ENCODE peak calls at places on chromosomes 2 and 18, in seven cellular contexts. One of them, this sample, is unnamed.

GRCh38 chr2:85536479-85536878 is 2.5 kb upstream of the MAT2A start:
- DNase-seq in OCI-LY7: no peak
- DNase-seq in psoas muscle: no peak
- DNase-seq in GM13976: no peak
- DNase-seq in uterus: peak
- DNase-seq in BE2C: peak
- DNase-seq in heart left ventricle: no peak
- DNase-seq in this sample: no peak

GRCh38 chr2:40455661-40456060 is 3.8 kb upstream of the SLC8A1 start:
- DNase-seq in uterus: no peak
- DNase-seq in GM13976: no peak
- DNase-seq in heart left ventricle: no peak
- DNase-seq in psoas muscle: no peak
- DNase-seq in OCI-LY7: no peak
- DNase-seq in BE2C: no peak
- DNase-seq in this sample: no peak

GRCh38 chr2:45670646-45671045 is 19.2 kb downstream of the PRKCE start:
- DNase-seq in psoas muscle: no peak
- DNase-seq in OCI-LY7: no peak
- DNase-seq in GM13976: no peak
- DNase-seq in BE2C: no peak
- DNase-seq in heart left ventricle: no peak
- DNase-seq in uterus: no peak
- DNase-seq in this sample: no peak

GRCh38 chr2:112121682-112122254 is 16.4 kb upstream of the FBLN7 start:
- DNase-seq in psoas muscle: no peak
- DNase-seq in OCI-LY7: peak
- DNase-seq in BE2C: peak
- DNase-seq in GM13976: peak
- DNase-seq in uterus: no peak
- DNase-seq in heart left ventricle: no peak
- DNase-seq in this sample: peak

GRCh38 chr2:156999657-157000056 is 257.8 kb upstream of the GALNT5 start:
- DNase-seq in GM13976: no peak
- DNase-seq in OCI-LY7: no peak
- DNase-seq in heart left ventricle: no peak
- DNase-seq in psoas muscle: no peak
- DNase-seq in BE2C: no peak
- DNase-seq in uterus: no peak
- DNase-seq in this sample: no peak

GRCh38 chr2:142997254-142997653 is 119.8 kb downstream of the KYNU start:
- DNase-seq in heart left ventricle: no peak
- DNase-seq in psoas muscle: no peak
- DNase-seq in uterus: no peak
- DNase-seq in GM13976: no peak
- DNase-seq in BE2C: no peak
- DNase-seq in OCI-LY7: no peak
- DNase-seq in this sample: no peak

GRCh38 chr18:45677408-45677807 is 46.6 kb upstream of the SLC14A1 start:
- DNase-seq in heart left ventricle: no peak
- DNase-seq in OCI-LY7: no peak
- DNase-seq in psoas muscle: no peak
- DNase-seq in BE2C: no peak
- DNase-seq in GM13976: no peak
- DNase-seq in uterus: no peak
- DNase-seq in this sample: no peak

GRCh38 chr18:31498450-31499156 is 626 bp downstream of the DSG2 start:
- DNase-seq in GM13976: no peak
- DNase-seq in OCI-LY7: no peak
- DNase-seq in heart left ventricle: no peak
- DNase-seq in uterus: no peak
- DNase-seq in psoas muscle: no peak
- DNase-seq in BE2C: no peak
- DNase-seq in this sample: peak

GRCh38 chr2:100935372-100935752 is 66.7 kb upstream of the RPL31 start:
- DNase-seq in GM13976: no peak
- DNase-seq in psoas muscle: no peak
- DNase-seq in OCI-LY7: no peak
- DNase-seq in BE2C: no peak
- DNase-seq in heart left ventricle: no peak
- DNase-seq in uterus: no peak
- DNase-seq in this sample: no peak

GRCh38 chr2:174535757-174536703 is 49.2 kb upstream of the GPR155 start:
- DNase-seq in heart left ventricle: no peak
- DNase-seq in GM13976: no peak
- DNase-seq in BE2C: peak
- DNase-seq in psoas muscle: no peak
- DNase-seq in uterus: no peak
- DNase-seq in OCI-LY7: peak
- DNase-seq in this sample: no peak

GRCh38 chr2:202072737-202073396 is at the start of gene KIAA2012:
- DNase-seq in OCI-LY7: no peak
- DNase-seq in psoas muscle: no peak
- DNase-seq in uterus: no peak
- DNase-seq in GM13976: no peak
- DNase-seq in BE2C: peak
- DNase-seq in heart left ventricle: no peak
- DNase-seq in this sample: no peak

GRCh38 chr2:7880561-7880960 is 801.3 kb upstream of the ID2 start:
- DNase-seq in BE2C: no peak
- DNase-seq in OCI-LY7: no peak
- DNase-seq in psoas muscle: no peak
- DNase-seq in uterus: no peak
- DNase-seq in GM13976: no peak
- DNase-seq in heart left ventricle: no peak
- DNase-seq in this sample: no peak

GRCh38 chr2:164655750-164656149 is 34.5 kb upstream of the GRB14 start:
- DNase-seq in OCI-LY7: no peak
- DNase-seq in psoas muscle: no peak
- DNase-seq in uterus: no peak
- DNase-seq in heart left ventricle: no peak
- DNase-seq in GM13976: no peak
- DNase-seq in BE2C: no peak
- DNase-seq in this sample: no peak

GRCh38 chr18:332721-333513 is 65.1 kb upstream of the THOC1 start:
- DNase-seq in psoas muscle: peak
- DNase-seq in uterus: no peak
- DNase-seq in OCI-LY7: no peak
- DNase-seq in heart left ventricle: peak
- DNase-seq in BE2C: no peak
- DNase-seq in GM13976: no peak
- DNase-seq in this sample: no peak

GRCh38 chr2:232229296-232229916 is 149.1 kb upstream of the ALPP start:
- DNase-seq in BE2C: no peak
- DNase-seq in uterus: no peak
- DNase-seq in GM13976: peak
- DNase-seq in psoas muscle: no peak
- DNase-seq in OCI-LY7: no peak
- DNase-seq in heart left ventricle: no peak
- DNase-seq in this sample: no peak

GRCh38 chr18:23716516-23716915 is 27.3 kb downstream of the LAMA3 start:
- DNase-seq in OCI-LY7: no peak
- DNase-seq in GM13976: no peak
- DNase-seq in uterus: no peak
- DNase-seq in BE2C: no peak
- DNase-seq in psoas muscle: no peak
- DNase-seq in heart left ventricle: no peak
- DNase-seq in this sample: no peak

GRCh38 chr2:172464340-172465129 is 37.1 kb downstream of the ITGA6 start:
- DNase-seq in BE2C: no peak
- DNase-seq in GM13976: no peak
- DNase-seq in psoas muscle: no peak
- DNase-seq in heart left ventricle: no peak
- DNase-seq in OCI-LY7: no peak
- DNase-seq in uterus: no peak
- DNase-seq in this sample: no peak

GRCh38 chr18:76913583-76913982 is 91.2 kb downstream of the ZNF236 start:
- DNase-seq in GM13976: no peak
- DNase-seq in BE2C: no peak
- DNase-seq in heart left ventricle: no peak
- DNase-seq in OCI-LY7: no peak
- DNase-seq in psoas muscle: no peak
- DNase-seq in uterus: no peak
- DNase-seq in this sample: no peak

GRCh38 chr2:189521686-189522434 is 58.7 kb downstream of the SLC40A1 start:
- DNase-seq in GM13976: no peak
- DNase-seq in psoas muscle: no peak
- DNase-seq in BE2C: no peak
- DNase-seq in heart left ventricle: no peak
- DNase-seq in OCI-LY7: no peak
- DNase-seq in uterus: no peak
- DNase-seq in this sample: no peak

GRCh38 chr2:231604101-231604684 is 11.5 kb downstream of the TEX44 start:
- DNase-seq in BE2C: peak
- DNase-seq in psoas muscle: peak
- DNase-seq in uterus: peak
- DNase-seq in OCI-LY7: peak
- DNase-seq in heart left ventricle: peak
- DNase-seq in GM13976: peak
- DNase-seq in this sample: peak

GRCh38 chr2:238947920-238948710 is 100.2 kb downstream of the TWIST2 start:
- DNase-seq in psoas muscle: peak
- DNase-seq in heart left ventricle: peak
- DNase-seq in OCI-LY7: no peak
- DNase-seq in uterus: peak
- DNase-seq in BE2C: no peak
- DNase-seq in GM13976: no peak
- DNase-seq in this sample: no peak

GRCh38 chr2:168350380-168350779 is 103.0 kb upstream of the STK39 start:
- DNase-seq in BE2C: no peak
- DNase-seq in OCI-LY7: no peak
- DNase-seq in heart left ventricle: no peak
- DNase-seq in GM13976: no peak
- DNase-seq in psoas muscle: no peak
- DNase-seq in uterus: no peak
- DNase-seq in this sample: no peak
- TF ChIP-seq CTCF in BE2C: no peak
- TF ChIP-seq CTCF in OCI-LY7: peak
- TF ChIP-seq CTCF in heart left ventricle: no peak
- TF ChIP-seq CTCF in GM13976: no peak
- TF ChIP-seq CTCF in psoas muscle: no peak
- TF ChIP-seq CTCF in uterus: no peak
- TF ChIP-seq CTCF in this sample: no peak

GRCh38 chr18:12059334-12060181 is 34.1 kb upstream of the ANKRD62 start:
- DNase-seq in OCI-LY7: peak
- DNase-seq in uterus: no peak
- DNase-seq in psoas muscle: no peak
- DNase-seq in BE2C: peak
- DNase-seq in GM13976: peak
- DNase-seq in heart left ventricle: no peak
- DNase-seq in this sample: no peak

GRCh38 chr18:12060182-12060870 is 33.3 kb upstream of the ANKRD62 start:
- DNase-seq in heart left ventricle: no peak
- DNase-seq in psoas muscle: no peak
- DNase-seq in GM13976: no peak
- DNase-seq in BE2C: no peak
- DNase-seq in OCI-LY7: peak
- DNase-seq in uterus: no peak
- DNase-seq in this sample: no peak

GRCh38 chr18:12056034-12056883 is 37.4 kb upstream of the ANKRD62 start:
- DNase-seq in heart left ventricle: no peak
- DNase-seq in OCI-LY7: no peak
- DNase-seq in BE2C: no peak
- DNase-seq in uterus: no peak
- DNase-seq in psoas muscle: no peak
- DNase-seq in GM13976: no peak
- DNase-seq in this sample: no peak

GRCh38 chr18:12056884-12057402 is 36.7 kb upstream of the ANKRD62 start:
- DNase-seq in OCI-LY7: no peak
- DNase-seq in uterus: no peak
- DNase-seq in heart left ventricle: no peak
- DNase-seq in psoas muscle: no peak
- DNase-seq in GM13976: no peak
- DNase-seq in BE2C: no peak
- DNase-seq in this sample: no peak

GRCh38 chr18:12057419-12058039 is 36.1 kb upstream of the ANKRD62 start:
- DNase-seq in psoas muscle: no peak
- DNase-seq in OCI-LY7: no peak
- DNase-seq in uterus: no peak
- DNase-seq in BE2C: no peak
- DNase-seq in GM13976: peak
- DNase-seq in heart left ventricle: no peak
- DNase-seq in this sample: no peak
- TF ChIP-seq CTCF in psoas muscle: no peak
- TF ChIP-seq CTCF in OCI-LY7: peak
- TF ChIP-seq CTCF in uterus: no peak
- TF ChIP-seq CTCF in BE2C: no peak
- TF ChIP-seq CTCF in GM13976: peak
- TF ChIP-seq CTCF in heart left ventricle: no peak
- TF ChIP-seq CTCF in this sample: peak

GRCh38 chr2:204888222-204888621 is 342.9 kb downstream of the PARD3B start:
- DNase-seq in heart left ventricle: no peak
- DNase-seq in GM13976: no peak
- DNase-seq in OCI-LY7: no peak
- DNase-seq in psoas muscle: no peak
- DNase-seq in BE2C: no peak
- DNase-seq in uterus: no peak
- DNase-seq in this sample: no peak

GRCh38 chr2:204886713-204887112 is 341.4 kb downstream of the PARD3B start:
- DNase-seq in heart left ventricle: no peak
- DNase-seq in OCI-LY7: no peak
- DNase-seq in BE2C: no peak
- DNase-seq in GM13976: no peak
- DNase-seq in uterus: no peak
- DNase-seq in psoas muscle: no peak
- DNase-seq in this sample: no peak

GRCh38 chr2:204881519-204882111 is 336.3 kb downstream of the PARD3B start:
- DNase-seq in heart left ventricle: no peak
- DNase-seq in BE2C: no peak
- DNase-seq in GM13976: no peak
- DNase-seq in psoas muscle: no peak
- DNase-seq in OCI-LY7: no peak
- DNase-seq in uterus: no peak
- DNase-seq in this sample: no peak

GRCh38 chr2:204880928-204881327 is 335.7 kb downstream of the PARD3B start:
- DNase-seq in GM13976: no peak
- DNase-seq in heart left ventricle: no peak
- DNase-seq in uterus: no peak
- DNase-seq in psoas muscle: no peak
- DNase-seq in BE2C: no peak
- DNase-seq in OCI-LY7: no peak
- DNase-seq in this sample: no peak

GRCh38 chr2:204885747-204886146 is 340.5 kb downstream of the PARD3B start:
- DNase-seq in BE2C: peak
- DNase-seq in psoas muscle: no peak
- DNase-seq in GM13976: no peak
- DNase-seq in heart left ventricle: no peak
- DNase-seq in uterus: no peak
- DNase-seq in OCI-LY7: no peak
- DNase-seq in this sample: no peak
- TF ChIP-seq CTCF in BE2C: peak
- TF ChIP-seq CTCF in psoas muscle: no peak
- TF ChIP-seq CTCF in GM13976: no peak
- TF ChIP-seq CTCF in heart left ventricle: no peak
- TF ChIP-seq CTCF in uterus: no peak
- TF ChIP-seq CTCF in OCI-LY7: no peak
- TF ChIP-seq CTCF in this sample: peak

DNA sequence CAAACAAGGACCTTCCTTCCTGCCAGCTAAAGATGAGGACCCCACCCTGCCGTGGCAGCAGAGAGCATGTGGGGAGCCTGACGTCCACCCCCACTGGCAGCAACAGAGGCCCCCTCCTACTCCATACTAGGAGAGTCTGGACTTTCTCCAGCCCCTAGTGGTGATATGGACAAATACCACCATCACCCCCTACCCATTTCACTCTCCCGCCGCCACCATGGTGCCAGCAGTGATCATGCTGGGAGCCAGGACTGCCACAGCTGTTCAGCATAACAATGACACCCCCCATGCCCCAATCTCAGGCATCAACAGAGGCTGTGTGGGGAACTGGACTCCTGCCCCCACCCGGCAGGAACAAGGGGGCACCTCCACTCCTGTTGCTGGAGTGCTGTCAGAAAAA is 42.7 kb upstream of the ATP9B start:
- DNase-seq in GM13976: no peak
- DNase-seq in OCI-LY7: no peak
- DNase-seq in psoas muscle: no peak
- DNase-seq in uterus: no peak
- DNase-seq in BE2C: no peak
- DNase-seq in heart left ventricle: no peak
- DNase-seq in this sample: no peak
- TF ChIP-seq CTCF in GM13976: no peak
- TF ChIP-seq CTCF in OCI-LY7: peak
- TF ChIP-seq CTCF in psoas muscle: no peak
- TF ChIP-seq CTCF in uterus: no peak
- TF ChIP-seq CTCF in BE2C: peak
- TF ChIP-seq CTCF in heart left ventricle: no peak
- TF ChIP-seq CTCF in this sample: no peak